ENCODE peak calls at places on chromosome 20, in five cellular contexts. N is ovary, G is mucosa of descending colon, C is HFF-Myc, V is fibroblast of mammary gland. K is an unnamed sample.

GRCh38 chr20:40600441-40601235 is 88.4 kb downstream of the MAFB start:
- DNase-seq in C (no peak), V (no peak), G (no peak), N (no peak), K (no peak)

GRCh38 chr20:17749979-17750721 is 50.4 kb downstream of the BANF2 start:
- DNase-seq in V (peak), G (no peak), N (no peak), C (no peak), K (no peak)

GRCh38 chr20:46509523-46509922 is 3.8 kb downstream of the ZNF334 start:
- DNase-seq in V (no peak), N (no peak), G (no peak), C (no peak), K (no peak)

GRCh38 chr20:19835533-19836222 is 77.6 kb downstream of the RIN2 start:
- DNase-seq in N (no peak), G (no peak), V (no peak), C (no peak), K (peak)

GRCh38 chr20:47453167-47453782 is 48.4 kb upstream of the NCOA3 start:
- DNase-seq in C (peak), N (no peak), V (peak), G (no peak), K (no peak)

GRCh38 chr20:1871807-1872455 is 23.3 kb upstream of the SIRPA start:
- DNase-seq in N (no peak), C (no peak), V (no peak), G (no peak), K (no peak)

GRCh38 chr20:47620808-47621805 is 119.4 kb downstream of the NCOA3 start:
- DNase-seq in G (no peak), V (peak), N (no peak), C (peak), K (no peak)

GRCh38 chr20:31872406-31872805 is 2.0 kb downstream of the TTLL9 start:
- DNase-seq in C (no peak), G (no peak), N (no peak), V (no peak), K (no peak)

GRCh38 chr20:17083738-17084137 is 143.1 kb upstream of the PCSK2 start:
- DNase-seq in N (no peak), C (no peak), V (no peak), G (no peak), K (no peak)

GRCh38 chr20:1269235-1269634 is 3.1 kb downstream of the SNPH start:
- DNase-seq in C (no peak), N (no peak), G (no peak), V (no peak), K (no peak)

GRCh38 chr20:18506744-18507143 is 996 bp upstream of the SEC23B start:
- DNase-seq in N (no peak), V (no peak), C (no peak), G (peak), K (no peak)

GRCh38 chr20:11232249-11232648 is 558.5 kb upstream of the JAG1 start:
- DNase-seq in N (no peak), V (no peak), G (no peak), C (no peak), K (no peak)

GRCh38 chr20:61798632-61799031 is 267.0 kb downstream of the TAF4 start:
- DNase-seq in N (no peak), G (no peak), V (no peak), C (no peak), K (no peak)

GRCh38 chr20:8798505-8798904 is 270.4 kb upstream of the PLCB4 start:
- DNase-seq in C (no peak), G (no peak), N (no peak), V (peak), K (no peak)

GRCh38 chr20:47191074-47191673 is 165.3 kb downstream of the ZMYND8 start:
- DNase-seq in V (no peak), G (no peak), N (no peak), C (no peak), K (no peak)

GRCh38 chr20:4472906-4473305 is 248.8 kb upstream of the PRND start:
- DNase-seq in C (no peak), N (no peak), G (no peak), V (peak), K (no peak)

GRCh38 chr20:51022227-51022802 is 592 bp downstream of the KCNG1 start:
- DNase-seq in C (no peak), G (no peak), V (no peak), N (no peak), K (no peak)

GRCh38 chr20:51024761-51025160 is 1.9 kb upstream of the KCNG1 start:
- DNase-seq in V (no peak), C (no peak), N (no peak), G (no peak), K (no peak)

GRCh38 chr20:51021067-51022025 is 1.6 kb downstream of the KCNG1 start:
- DNase-seq in G (no peak), V (peak), N (no peak), C (no peak), K (no peak)

GRCh38 chr20:51022803-51023616 is at the start of gene KCNG1:
- DNase-seq in N (peak), V (peak), G (peak), C (no peak), K (peak)

GRCh38 chr20:51023617-51024155 is 779 bp upstream of the KCNG1 start:
- DNase-seq in C (no peak), G (no peak), N (no peak), V (no peak), K (no peak)
- H3K4me3 ChIP-seq in C (peak), G (no peak), N (no peak), V (no peak), K (peak)

DNA sequence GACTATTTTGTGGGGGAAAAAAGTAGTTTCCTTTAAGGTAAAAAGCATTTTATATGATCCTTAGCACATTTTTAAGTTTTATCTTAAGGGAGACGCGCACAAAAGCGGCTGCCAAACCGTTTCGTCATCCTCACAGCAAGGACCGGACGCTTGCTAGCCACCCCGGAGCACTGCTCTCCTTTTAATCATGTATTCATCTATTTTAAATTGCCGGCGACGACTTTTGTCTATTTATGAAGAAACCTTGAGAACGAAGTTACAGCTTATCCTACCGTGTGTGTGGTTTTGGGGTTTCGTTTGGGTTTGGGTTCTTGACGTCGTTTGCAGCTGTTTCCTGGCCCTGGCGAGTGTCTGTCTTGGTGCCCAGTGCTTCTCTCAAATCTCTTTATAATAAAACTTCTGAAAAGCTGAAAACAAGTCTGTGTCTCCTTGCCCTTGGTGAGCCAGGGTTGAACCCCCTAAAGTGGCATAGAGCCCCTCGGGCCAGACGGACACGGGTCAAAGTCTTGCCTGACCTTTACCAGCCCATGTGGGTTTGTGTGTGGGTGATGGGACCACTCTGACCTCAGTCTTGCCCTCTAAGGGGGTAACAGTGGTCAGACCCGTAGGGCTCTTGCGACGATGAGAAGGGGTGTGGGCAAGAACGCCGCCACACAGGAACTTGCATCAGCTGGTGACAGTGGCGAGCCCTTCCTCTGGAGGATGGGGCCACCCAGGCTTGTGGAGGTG is 117.6 kb downstream of the JPH2 start:
- DNase-seq in V (no peak), C (no peak), N (peak), G (no peak), K (no peak)
- H3K4me3 ChIP-seq in V (no peak), C (no peak), N (no peak), G (no peak), K (no peak)

GRCh38 chr20:37904845-37905244 is 1.9 kb downstream of the VSTM2L start:
- DNase-seq in G (no peak), V (no peak), C (no peak), N (no peak), K (no peak)

GRCh38 chr20:37904008-37904675 is 1.2 kb downstream of the VSTM2L start:
- DNase-seq in N (no peak), G (no peak), C (no peak), V (no peak), K (no peak)

GRCh38 chr20:37902504-37903313 is at the start of gene VSTM2L:
- DNase-seq in G (no peak), N (no peak), V (peak), C (no peak), K (no peak)

GRCh38 chr20:37901667-37902503 is 1.0 kb upstream of the VSTM2L start:
- DNase-seq in G (no peak), V (peak), N (peak), C (peak), K (peak)

GRCh38 chr20:37903317-37904007 is 535 bp downstream of the VSTM2L start:
- DNase-seq in V (no peak), N (no peak), G (no peak), C (no peak), K (no peak)
- H3K4me3 ChIP-seq in V (peak), N (no peak), G (no peak), C (no peak), K (peak)

GRCh38 chr20:34004790-34005457 is 11.2 kb downstream of the RALY start:
- DNase-seq in C (no peak), G (no peak), V (no peak), N (no peak), K (no peak)
- H3K4me3 ChIP-seq in C (no peak), G (no peak), V (no peak), N (no peak), K (no peak)

GRCh38 chr20:38040276-38040675 is 6.7 kb downstream of the RPRD1B start:
- DNase-seq in G (no peak), N (no peak), C (no peak), V (no peak), K (no peak)
- H3K4me3 ChIP-seq in G (no peak), N (no peak), C (no peak), V (no peak), K (no peak)

GRCh38 chr20:38751360-38751976 is 3.2 kb downstream of the ACTR5 start:
- DNase-seq in G (no peak), C (no peak), N (no peak), V (peak), K (no peak)
- H3K4me3 ChIP-seq in G (no peak), C (no peak), N (no peak), V (no peak), K (no peak)

GRCh38 chr20:51563141-51563596 is 20.6 kb upstream of the NFATC2 start:
- DNase-seq in G (no peak), V (no peak), N (no peak), C (no peak), K (no peak)

GRCh38 chr20:51560042-51560441 is 17.5 kb upstream of the NFATC2 start:
- DNase-seq in V (no peak), C (no peak), N (no peak), G (no peak), K (no peak)

GRCh38 chr20:51562334-51563140 is 20.0 kb upstream of the NFATC2 start:
- DNase-seq in C (peak), N (peak), V (peak), G (peak), K (no peak)

GRCh38 chr20:51562027-51562333 is 19.5 kb upstream of the NFATC2 start:
- DNase-seq in C (no peak), G (no peak), N (no peak), V (no peak), K (no peak)

GRCh38 chr20:51560550-51561307 is 18.2 kb upstream of the NFATC2 start:
- DNase-seq in G (no peak), N (no peak), V (no peak), C (no peak), K (no peak)
- H3K4me3 ChIP-seq in G (no peak), N (peak), V (no peak), C (peak), K (peak)

GRCh38 chr20:49637238-49637637 is 69.3 kb upstream of the PTGIS start:
- DNase-seq in G (no peak), V (no peak), C (no peak), N (no peak), K (no peak)

GRCh38 chr20:49635829-49636228 is 67.9 kb upstream of the PTGIS start:
- DNase-seq in N (no peak), G (no peak), C (no peak), V (no peak), K (no peak)

GRCh38 chr20:49635171-49635570 is 67.2 kb upstream of the PTGIS start:
- DNase-seq in G (peak), C (no peak), V (no peak), N (peak), K (peak)

GRCh38 chr20:49634116-49634515 is 66.2 kb upstream of the PTGIS start:
- DNase-seq in C (no peak), V (no peak), N (no peak), G (no peak), K (no peak)

DNA sequence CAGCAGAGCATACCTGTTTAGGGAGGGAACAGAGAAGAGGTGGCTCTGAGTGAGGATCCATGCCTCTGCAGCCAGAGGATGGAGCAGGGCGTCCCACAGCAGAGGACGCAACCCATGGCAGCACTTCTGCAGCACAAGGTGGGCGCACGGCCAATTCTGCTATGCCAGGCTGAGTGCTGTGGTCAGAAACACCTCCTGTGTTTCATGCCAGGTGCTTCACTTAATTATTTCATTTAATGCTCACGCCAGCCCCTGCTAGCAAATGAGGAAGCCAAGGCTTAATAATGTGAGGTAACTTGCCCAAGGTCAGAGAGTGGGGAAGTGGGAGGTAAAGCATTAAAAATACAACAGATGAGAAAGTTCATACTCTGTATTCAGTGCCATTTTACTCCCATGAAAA is 68.5 kb upstream of the PTGIS start:
- DNase-seq in V (no peak), N (peak), G (peak), C (no peak), K (no peak)
- H3K4me3 ChIP-seq in V (no peak), N (no peak), G (no peak), C (no peak), K (no peak)

GRCh38 chr20:50113420-50114224 is 672 bp upstream of the UBE2V1 start:
- DNase-seq in N (no peak), G (no peak), V (peak), C (no peak), K (no peak)

GRCh38 chr20:50110141-50111047 is 2.6 kb downstream of the UBE2V1 start:
- DNase-seq in N (no peak), C (no peak), V (peak), G (no peak), K (no peak)

GRCh38 chr20:50112512-50113419 is at the start of gene UBE2V1:
- DNase-seq in V (peak), N (peak), C (peak), G (peak), K (peak)

GRCh38 chr20:50111829-50112495 is 988 bp downstream of the UBE2V1 start:
- DNase-seq in C (no peak), G (no peak), V (no peak), N (no peak), K (no peak)

DNA sequence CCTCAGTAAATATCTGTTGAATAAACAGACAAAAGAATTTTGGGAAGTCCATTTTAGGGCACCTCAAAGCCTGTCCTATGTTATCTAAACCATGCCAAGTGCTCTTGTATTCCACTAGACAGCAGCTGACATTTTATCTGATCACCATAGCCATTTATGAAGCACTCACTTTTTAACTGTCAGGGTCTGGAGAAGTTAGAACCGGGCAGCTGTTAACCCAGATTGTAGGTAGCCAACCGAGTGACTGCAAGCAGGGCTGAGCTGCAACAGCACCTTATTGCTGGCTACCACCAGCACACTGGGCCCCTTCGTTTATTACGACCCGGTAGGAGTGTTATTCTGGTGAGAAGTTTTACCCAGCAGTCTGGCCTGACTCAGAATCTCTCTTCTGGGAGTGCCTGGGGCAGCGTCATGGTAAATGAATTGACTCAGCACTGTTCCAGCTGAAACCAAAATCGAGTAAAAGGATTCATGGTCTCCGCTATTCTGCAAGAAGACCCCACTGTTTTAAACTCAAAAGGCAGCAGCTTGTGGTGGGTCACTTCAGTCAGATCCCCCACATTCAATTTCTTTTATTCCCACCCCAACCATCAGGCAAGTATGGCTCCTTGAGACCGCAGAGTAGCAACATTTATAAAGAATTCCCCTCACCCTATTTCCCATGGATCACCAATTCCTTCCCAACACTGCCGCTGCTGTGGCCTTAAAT is 1.7 kb downstream of the UBE2V1 start:
- DNase-seq in G (no peak), N (no peak), V (peak), C (no peak), K (no peak)
- H3K4me3 ChIP-seq in G (no peak), N (peak), V (peak), C (peak), K (peak)